ENCODE peak calls at places on chromosomes 6 and 20, in seven cellular contexts. F, E, X, K, T, B and N are unnamed samples.

GRCh38 chr20:18672826-18673225 is 85.0 kb downstream of the DTD1 start:
- DNase-seq in B (no peak), X (no peak), T (no peak), E (no peak), F (no peak), K (no peak), N (no peak)

GRCh38 chr6:33384581-33385020 is 7.0 kb upstream of the KIFC1 start:
- DNase-seq in K (no peak), X (no peak), B (peak), T (no peak), F (no peak), E (no peak), N (no peak)

GRCh38 chr6:15036690-15037245 is 209.1 kb upstream of the JARID2 start:
- DNase-seq in T (peak), B (peak), K (peak), X (no peak), F (peak), E (no peak), N (no peak)

GRCh38 chr6:604579-604978 is 52.3 kb downstream of the HUS1B start:
- DNase-seq in K (no peak), E (no peak), B (no peak), X (no peak), F (no peak), T (no peak), N (no peak)

GRCh38 chr6:156779206-156780116 is 2.3 kb downstream of the ARID1B start:
- DNase-seq in T (peak), K (peak), F (peak), E (peak), B (peak), X (peak), N (no peak)

GRCh38 chr20:48926267-48926666 is 4.8 kb downstream of the ARFGEF2 start:
- DNase-seq in E (peak), X (no peak), K (no peak), F (no peak), B (no peak), T (no peak), N (no peak)

GRCh38 chr6:158168054-158168303 is at the start of gene SERAC1:
- DNase-seq in B (no peak), X (no peak), F (no peak), E (no peak), K (no peak), T (no peak), N (no peak)

GRCh38 chr6:169233832-169234231 is 19.8 kb downstream of the THBS2 start:
- DNase-seq in E (no peak), B (no peak), F (no peak), K (no peak), T (no peak), X (no peak), N (no peak)

GRCh38 chr6:34538581-34538980 is 17.5 kb downstream of the SPDEF start:
- DNase-seq in K (no peak), F (no peak), E (no peak), B (no peak), T (no peak), X (no peak), N (no peak)

GRCh38 chr6:83708546-83708969 is 343 bp downstream of the SNAP91 start:
- DNase-seq in B (peak), F (no peak), T (peak), E (peak), X (no peak), K (no peak), N (no peak)

GRCh38 chr6:81031429-81031828 is 721.1 kb downstream of the TENT5A start:
- DNase-seq in B (peak), X (no peak), K (no peak), T (no peak), F (no peak), E (no peak), N (no peak)

GRCh38 chr6:90062051-90062450 is 167.8 kb downstream of the GJA10 start:
- DNase-seq in F (no peak), T (no peak), E (no peak), K (no peak), X (no peak), B (no peak), N (no peak)

GRCh38 chr6:110341671-110342304 is 16.4 kb downstream of the METTL24 start:
- DNase-seq in K (no peak), F (no peak), T (peak), B (no peak), X (no peak), E (no peak), N (no peak)

GRCh38 chr6:161417712-161418457 is 144.0 kb upstream of the AGPAT4 start:
- DNase-seq in F (peak), B (peak), X (no peak), T (no peak), E (no peak), K (peak), N (no peak)

GRCh38 chr6:12608016-12608860 is 108.3 kb upstream of the PHACTR1 start:
- DNase-seq in B (no peak), E (peak), F (no peak), X (no peak), K (no peak), T (no peak), N (no peak)

GRCh38 chr6:10084276-10084993 is 330.4 kb downstream of the TFAP2A start:
- DNase-seq in F (no peak), T (no peak), E (no peak), X (no peak), B (no peak), K (no peak), N (no peak)

GRCh38 chr6:159490298-159490937 is 202.6 kb downstream of the SOD2 start:
- DNase-seq in X (no peak), K (no peak), F (no peak), E (no peak), T (no peak), B (no peak), N (no peak)

GRCh38 chr6:3233321-3233720 is 5.9 kb upstream of the TUBB2B start:
- DNase-seq in E (no peak), T (no peak), K (no peak), B (no peak), X (no peak), F (no peak), N (no peak)

GRCh38 chr6:117605169-117605826 is 3.0 kb upstream of the GOPC start:
- DNase-seq in K (no peak), T (peak), X (no peak), B (peak), F (peak), E (peak), N (no peak)

GRCh38 chr20:48975955-48976354 is 54.4 kb downstream of the ARFGEF2 start:
- DNase-seq in B (no peak), F (no peak), T (no peak), K (no peak), X (no peak), E (no peak), N (no peak)

GRCh38 chr6:139510040-139510815 is 135.8 kb upstream of the CITED2 start:
- DNase-seq in F (peak), X (no peak), E (no peak), K (peak), T (no peak), B (peak), N (no peak)

GRCh38 chr6:130978180-130978579 is 84.9 kb downstream of the EPB41L2 start:
- DNase-seq in K (no peak), B (no peak), E (no peak), X (no peak), T (no peak), F (no peak), N (no peak)

GRCh38 chr6:168388641-168389633 is 52.0 kb upstream of the SMOC2 start:
- DNase-seq in K (no peak), E (no peak), B (no peak), X (no peak), F (no peak), T (peak), N (no peak)

GRCh38 chr6:44024597-44025219 is 102.5 kb downstream of the MRPL14 start:
- DNase-seq in E (no peak), T (no peak), F (no peak), K (no peak), X (no peak), B (no peak), N (no peak)

GRCh38 chr20:58839474-58839874 is 11.2 kb downstream of the GNAS-AS1 start:
- DNase-seq in K (no peak), F (no peak), T (peak), X (no peak), E (no peak), B (peak), N (no peak)

GRCh38 chr6:41937472-41937871 is 4.1 kb downstream of the CCND3 start:
- DNase-seq in K (no peak), X (no peak), T (no peak), E (no peak), F (no peak), B (no peak), N (no peak)

GRCh38 chr6:105484238-105485161 is 81.6 kb upstream of the PREP start:
- DNase-seq in E (peak), B (peak), T (no peak), X (no peak), K (no peak), F (no peak), N (no peak)

GRCh38 chr6:105170066-105170465 is 9.7 kb downstream of the POPDC3 start:
- DNase-seq in K (no peak), X (no peak), T (no peak), B (no peak), E (no peak), F (no peak), N (no peak)

GRCh38 chr6:7425808-7426190 is 36.2 kb downstream of the RIOK1 start:
- DNase-seq in E (no peak), X (no peak), K (no peak), F (no peak), B (no peak), T (no peak), N (no peak)

GRCh38 chr6:28370440-28370839 is 20.7 kb downstream of the ZKSCAN3 start:
- DNase-seq in F (no peak), T (no peak), X (no peak), E (no peak), B (no peak), K (no peak), N (no peak)

GRCh38 chr6:90131614-90132423 is 164.8 kb downstream of the BACH2 start:
- DNase-seq in B (peak), X (no peak), K (peak), T (no peak), E (no peak), F (peak), N (no peak)

GRCh38 chr20:63234693-63235398 is 859 bp upstream of the BIRC7 start:
- DNase-seq in F (no peak), T (peak), B (no peak), X (no peak), K (no peak), E (peak), N (no peak)

GRCh38 chr20:12591949-12592470 is 416.8 kb upstream of the SPTLC3 start:
- DNase-seq in X (no peak), E (no peak), F (no peak), B (no peak), T (peak), K (no peak), N (no peak)

GRCh38 chr20:63116412-63117106 is 99.4 kb downstream of the YTHDF1 start:
- DNase-seq in B (peak), T (no peak), K (no peak), X (no peak), F (no peak), E (peak), N (no peak)

GRCh38 chr20:7217606-7218005 is 450.1 kb downstream of the BMP2 start:
- DNase-seq in E (no peak), K (no peak), F (no peak), B (no peak), X (no peak), T (no peak), N (no peak)

GRCh38 chr6:31128093-31128676 is 7.9 kb upstream of the CDSN start:
- DNase-seq in E (peak), B (peak), X (peak), F (peak), T (peak), K (peak), N (no peak)

GRCh38 chr6:133431031-133431430 is 189.9 kb downstream of the EYA4 start:
- DNase-seq in T (no peak), K (no peak), B (no peak), X (no peak), F (no peak), E (no peak), N (no peak)

GRCh38 chr20:18663932-18664331 is 76.1 kb downstream of the DTD1 start:
- DNase-seq in K (no peak), E (no peak), F (no peak), X (no peak), B (no peak), T (no peak), N (no peak)